ENCODE peak calls at places on chromosomes 12 and 14, in seven cellular contexts. X is tibial nerve, B is fibroblast of mammary gland, J is AG04450, C is NB4, P is mucosa of descending colon, V is astrocyte. Q is an unnamed sample.

GRCh38 chr12:56014205-56014604 is 6.6 kb upstream of the IKZF4 start:
- DNase-seq in V (no peak), C (no peak), J (no peak), X (no peak), P (no peak), B (no peak), Q (no peak)

GRCh38 chr14:92670177-92670576 is 78.2 kb downstream of the LGMN start:
- DNase-seq in B (peak), X (no peak), V (peak), J (peak), C (peak), P (no peak), Q (no peak)

GRCh38 chr14:21063479-21063878 is 5.9 kb downstream of the RNASE8 start:
- DNase-seq in V (peak), C (no peak), X (peak), P (no peak), B (peak), J (peak), Q (no peak)

GRCh38 chr14:50342211-50343080 is 30.3 kb downstream of the DMAC2L start:
- DNase-seq in V (peak), J (no peak), X (peak), C (no peak), P (peak), B (peak), Q (peak)

GRCh38 chr12:70955415-70955814 is 34.9 kb upstream of the PTPRR start:
- DNase-seq in V (no peak), B (no peak), J (no peak), C (no peak), P (no peak), X (no peak), Q (no peak)

GRCh38 chr14:67934087-67934486 is 114.5 kb downstream of the RAD51B start:
- DNase-seq in P (peak), C (peak), V (peak), J (peak), B (peak), X (peak), Q (peak)

GRCh38 chr12:10718279-10718821 is 4.8 kb downstream of the YBX3 start:
- DNase-seq in J (peak), P (no peak), X (no peak), V (peak), C (no peak), B (peak), Q (no peak)

GRCh38 chr12:56833780-56834179 is 70.7 kb downstream of the HSD17B6 start:
- DNase-seq in B (no peak), P (no peak), C (no peak), X (no peak), V (no peak), J (no peak), Q (no peak)

GRCh38 chr14:103122578-103123127 is 608 bp upstream of the TNFAIP2 start:
- DNase-seq in C (peak), X (no peak), J (no peak), B (no peak), P (no peak), V (no peak), Q (peak)

GRCh38 chr14:57389646-57390036 is 745 bp upstream of the NAA30 start:
- DNase-seq in J (no peak), B (no peak), X (no peak), V (no peak), C (no peak), P (peak), Q (peak)

DNA sequence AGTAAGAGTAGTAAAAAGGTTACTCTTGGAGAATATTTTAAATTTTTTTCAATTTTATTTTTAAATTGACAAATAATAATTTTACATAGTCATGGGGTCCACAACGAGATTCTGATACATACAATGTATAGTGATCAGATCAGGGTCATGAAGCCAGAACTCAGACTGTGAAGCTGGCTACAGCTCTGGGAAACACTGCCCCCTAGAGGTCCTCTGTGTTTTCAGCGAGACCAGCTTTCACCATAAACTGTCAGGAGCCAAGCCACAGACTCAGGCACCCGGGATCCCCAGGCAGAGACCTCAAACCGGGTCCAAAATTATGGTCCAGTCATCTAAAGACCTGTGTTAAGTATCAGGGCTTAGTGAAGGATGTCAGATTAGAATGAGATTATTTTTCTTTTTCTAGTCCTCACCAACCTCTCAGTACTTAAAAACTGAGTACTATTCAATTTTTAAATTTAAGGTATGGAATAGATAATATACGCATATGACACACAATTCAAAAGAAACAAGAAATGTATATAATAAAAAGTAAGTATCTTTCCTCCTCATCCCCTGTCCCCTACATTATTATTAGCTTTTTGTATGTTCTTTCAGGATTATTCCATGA is 397.1 kb downstream of the MDGA2 start:
- DNase-seq in J (no peak), V (peak), X (peak), P (peak), C (peak), B (peak), Q (peak)
- TF ChIP-seq CTCF in J (no peak), V (peak), X (no peak), P (peak), C (peak), B (peak), Q (peak)

GRCh38 chr12:124369055-124369900 is 74.4 kb downstream of the RFLNA start:
- DNase-seq in X (peak), P (peak), J (peak), V (peak), B (peak), C (no peak), Q (no peak)
- TF ChIP-seq CTCF in X (peak), P (peak), J (peak), V (no peak), B (no peak), C (no peak), Q (no peak)

DNA sequence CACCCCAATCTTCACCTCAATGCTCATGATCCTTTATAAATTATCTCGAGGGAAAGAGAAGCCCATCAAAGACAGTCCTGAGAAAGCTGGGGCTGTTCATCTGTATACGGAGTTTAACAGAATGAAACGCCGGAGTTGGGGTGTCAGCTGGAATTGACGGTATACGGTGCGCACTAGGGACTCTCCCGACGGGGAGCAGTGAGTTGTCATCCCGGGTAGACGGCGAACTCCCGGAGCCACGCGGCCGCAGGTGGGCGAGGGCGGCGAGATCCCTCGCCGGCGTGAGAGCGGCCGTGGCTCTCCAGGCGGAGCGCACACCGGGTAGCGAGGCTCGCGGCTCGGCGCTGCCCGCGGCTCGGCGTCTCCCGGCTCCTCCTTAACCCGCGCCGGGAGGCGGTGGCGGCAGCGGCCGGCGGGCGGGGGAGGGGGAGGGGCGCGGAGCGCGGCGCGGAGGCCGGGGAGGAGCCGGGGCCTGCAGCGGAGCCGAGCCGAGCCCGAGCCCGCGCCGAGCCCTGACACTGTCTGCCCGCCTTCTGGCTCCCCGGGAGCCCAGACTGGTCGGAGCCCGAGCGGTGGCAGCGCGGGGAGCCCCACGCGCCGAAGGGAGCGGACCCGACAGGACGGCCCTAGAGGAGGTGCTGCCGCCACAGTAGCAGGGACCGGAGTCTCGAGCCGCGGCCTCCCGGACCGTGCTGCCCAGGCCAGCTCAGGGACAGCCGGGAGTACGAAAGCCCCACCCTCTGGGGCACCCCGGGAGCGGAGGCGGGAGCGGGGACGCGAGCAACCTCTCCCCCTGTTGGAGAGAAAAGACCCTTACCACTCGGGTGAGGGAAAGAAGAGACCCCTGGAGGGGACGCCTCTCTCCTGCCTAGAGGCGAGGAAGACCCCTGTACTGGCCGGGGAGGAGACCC is at the start of gene FOXJ2:
- DNase-seq in X (peak), P (peak), V (peak), J (no peak), B (peak), C (peak), Q (peak)
- TF ChIP-seq CTCF in X (peak), P (no peak), V (no peak), J (peak), B (no peak), C (peak), Q (no peak)

DNA sequence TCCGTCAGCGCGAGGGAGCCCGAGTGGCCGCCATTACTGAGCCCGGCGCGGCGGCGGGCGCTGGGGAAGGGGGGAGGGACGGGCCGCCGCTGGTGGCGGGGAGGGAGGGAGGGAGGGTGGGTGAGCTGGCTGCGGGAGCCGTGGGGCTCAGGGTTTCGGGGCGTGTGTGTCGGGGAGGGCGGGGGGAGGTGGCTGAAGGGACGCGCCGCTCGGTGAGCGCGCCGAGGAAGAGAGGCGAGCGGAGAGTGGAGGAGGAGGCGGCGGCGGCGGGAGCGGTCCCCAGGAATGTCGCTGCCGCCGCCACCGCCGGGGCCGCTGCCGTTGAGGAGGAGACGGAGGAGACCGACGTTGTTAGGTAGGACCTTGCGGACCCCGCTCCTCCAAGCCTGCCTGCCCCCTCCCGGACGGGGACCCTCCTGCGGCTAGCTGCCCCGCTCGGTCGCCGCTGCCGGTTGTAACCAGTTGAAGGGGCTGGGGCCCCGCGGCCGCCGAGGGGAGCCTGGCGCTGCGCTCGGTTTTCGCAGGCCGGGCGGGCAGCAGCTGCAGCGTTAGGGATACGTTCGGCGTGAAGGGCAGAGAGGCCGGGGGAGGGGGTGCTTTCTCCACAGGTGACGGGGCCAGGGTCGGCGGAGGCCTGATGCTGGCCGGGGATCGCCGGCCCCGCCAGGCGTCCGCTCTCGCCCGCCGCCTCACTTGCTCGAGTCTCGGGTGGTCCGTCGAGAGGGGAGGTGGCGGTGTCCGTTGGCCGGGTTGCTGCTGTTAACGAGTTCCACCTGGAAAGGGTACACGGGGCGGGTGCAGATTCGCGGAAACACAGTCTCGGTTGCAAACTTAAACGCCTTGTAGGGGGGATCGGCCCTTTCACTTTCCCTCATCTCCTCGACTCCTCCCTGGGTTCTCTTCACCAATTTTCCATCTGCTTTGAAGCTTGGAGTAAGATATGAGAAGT is at the start of gene ARHGAP5:
- DNase-seq in P (peak), J (no peak), V (peak), C (peak), B (peak), X (no peak), Q (peak)
- TF ChIP-seq CTCF in P (no peak), J (peak), V (no peak), C (no peak), B (no peak), X (peak), Q (peak)

GRCh38 chr14:90582166-90582565 is 185.3 kb downstream of the CALM1 start:
- DNase-seq in X (no peak), V (no peak), B (no peak), C (no peak), J (no peak), P (no peak), Q (no peak)
- TF ChIP-seq CTCF in X (no peak), V (no peak), B (no peak), C (no peak), J (no peak), P (no peak), Q (no peak)

DNA sequence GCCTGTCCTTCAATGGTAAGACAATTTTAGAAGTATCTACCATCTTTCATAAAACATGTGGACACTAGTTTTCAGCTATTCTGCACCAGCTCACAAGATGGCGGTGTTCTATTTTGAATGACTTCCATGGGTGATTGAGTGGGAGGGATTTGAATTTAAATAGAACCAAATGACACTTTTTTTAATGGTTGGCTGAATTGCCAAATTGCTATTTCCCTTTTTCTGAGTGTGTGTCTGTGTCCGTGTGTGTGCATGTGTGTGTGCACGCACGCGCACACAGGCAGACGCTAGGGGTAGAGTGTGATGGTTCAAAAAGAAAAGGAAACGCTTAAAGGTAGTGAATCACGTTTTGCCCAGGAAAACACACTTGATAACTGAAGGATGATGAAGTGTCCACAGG is 362.6 kb downstream of the DAD1 start:
- DNase-seq in J (no peak), P (no peak), C (peak), V (no peak), B (no peak), X (no peak), Q (no peak)
- TF ChIP-seq CTCF in J (peak), P (no peak), C (peak), V (peak), B (no peak), X (no peak), Q (peak)

GRCh38 chr12:13941258-13942249 is 39.8 kb downstream of the GRIN2B start:
- DNase-seq in B (peak), P (peak), V (peak), X (peak), C (peak), J (no peak), Q (peak)
- TF ChIP-seq CTCF in B (no peak), P (no peak), V (peak), X (peak), C (peak), J (no peak), Q (peak)

DNA sequence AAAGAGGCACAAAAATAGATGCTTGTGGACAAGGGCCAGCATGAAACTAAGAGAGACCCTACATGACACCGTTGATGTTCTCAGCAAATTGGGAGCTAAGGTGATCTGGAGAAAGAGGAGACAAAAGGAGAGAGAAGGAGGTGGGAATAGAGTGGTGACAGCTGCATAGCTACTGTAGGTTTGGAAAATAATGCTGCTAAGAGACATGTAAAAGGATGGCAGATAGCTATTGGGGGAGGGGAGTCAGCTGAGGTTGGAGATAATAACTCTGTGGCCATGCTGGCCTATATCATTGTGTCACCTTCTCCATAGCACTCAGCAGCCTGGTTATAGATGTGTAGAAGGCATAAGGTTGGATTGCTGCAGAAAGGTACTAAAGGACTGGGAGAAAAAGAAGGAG is 63.6 kb downstream of the ABCC9 start:
- DNase-seq in P (no peak), V (no peak), X (no peak), C (no peak), J (no peak), B (no peak), Q (no peak)
- TF ChIP-seq CTCF in P (no peak), V (no peak), X (no peak), C (no peak), J (no peak), B (no peak), Q (no peak)

DNA sequence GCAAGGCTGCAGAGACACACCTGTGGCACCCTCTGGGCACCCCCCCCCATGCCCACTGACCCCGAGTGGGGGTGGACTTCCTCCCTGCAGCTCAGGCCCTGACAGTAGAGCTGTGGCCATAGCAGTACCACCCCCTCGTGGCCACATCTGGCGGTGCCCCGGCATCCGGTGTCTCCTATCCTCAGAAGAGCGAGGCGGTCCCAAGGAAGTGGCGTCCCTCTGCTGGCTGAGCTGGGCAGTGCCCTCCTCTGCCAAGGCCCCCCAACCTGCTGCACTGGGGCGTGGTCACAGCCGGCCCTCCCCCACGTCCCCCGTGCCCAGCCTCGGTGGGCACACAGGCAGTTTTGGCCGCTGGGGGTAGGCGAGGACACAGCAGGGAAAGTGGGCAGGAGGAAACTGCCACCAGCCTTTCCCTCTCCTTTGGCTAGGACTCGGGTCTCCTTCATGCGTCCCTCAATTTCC is 6.0 kb upstream of the SLC6A12 start:
- DNase-seq in V (peak), X (peak), J (no peak), C (peak), P (peak), B (peak), Q (peak)
- TF ChIP-seq CTCF in V (peak), X (peak), J (peak), C (peak), P (peak), B (peak), Q (peak)

GRCh38 chr14:23567186-23568020 is at the start of gene AP1G2:
- DNase-seq in V (no peak), P (peak), C (peak), X (peak), J (no peak), B (peak), Q (peak)

GRCh38 chr14:23568021-23568599 is 519 bp upstream of the AP1G2 start:
- DNase-seq in J (no peak), P (no peak), C (no peak), V (no peak), B (no peak), X (no peak), Q (no peak)

GRCh38 chr14:23566112-23566781 is 1.3 kb downstream of the AP1G2 start:
- DNase-seq in J (no peak), P (no peak), C (no peak), X (no peak), V (no peak), B (no peak), Q (no peak)

GRCh38 chr14:23565626-23566025 is 2.0 kb downstream of the AP1G2 start:
- DNase-seq in J (no peak), P (no peak), C (no peak), X (no peak), V (no peak), B (no peak), Q (no peak)

DNA sequence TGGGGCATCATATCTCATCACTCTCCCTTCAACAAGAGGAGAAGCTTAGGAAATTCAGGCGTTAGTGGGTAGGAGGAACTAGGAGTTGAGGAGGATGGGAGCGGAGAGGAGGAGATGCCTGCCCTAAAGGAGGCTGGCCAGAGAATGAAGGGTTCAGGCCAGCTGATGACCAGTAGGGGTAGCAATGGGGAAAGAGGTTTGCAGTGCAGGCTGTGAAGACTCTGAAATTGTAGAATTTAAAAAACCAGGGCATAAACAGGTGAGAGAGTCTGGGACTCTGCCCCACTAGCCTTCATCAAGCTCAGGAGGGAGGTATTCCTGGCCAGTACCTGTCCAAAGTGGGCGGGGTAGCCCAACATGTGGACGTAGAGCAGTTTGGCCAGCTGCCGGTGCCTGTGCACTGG is 807 bp downstream of the AP1G2 start:
- DNase-seq in X (no peak), P (no peak), C (no peak), V (no peak), J (no peak), B (no peak), Q (no peak)
- TF ChIP-seq CTCF in X (no peak), P (no peak), C (no peak), V (no peak), J (peak), B (peak), Q (no peak)